ENCODE peak calls at places on chromosomes 5 and 9, in six cellular contexts. One of them, this sample, is unnamed.

GRCh38 chr9:110217656-110218099 is 9.7 kb upstream of the C9orf152 start:
- DNase-seq in endothelial cell of umbilical vein: peak; percentile 65
- DNase-seq in HCT116: peak; percentile 48
- DNase-seq in SK-N-SH: peak; percentile 35
- DNase-seq in HepG2: peak; percentile 52
- DNase-seq in H1: no peak
- DNase-seq in this sample: peak; percentile 78

GRCh38 chr9:75988663-75989062 is 98.2 kb downstream of the PCSK5 start:
- DNase-seq in endothelial cell of umbilical vein: no peak
- DNase-seq in HCT116: no peak
- DNase-seq in SK-N-SH: no peak
- DNase-seq in HepG2: no peak
- DNase-seq in H1: no peak
- DNase-seq in this sample: no peak

GRCh38 chr5:51194626-51195025 is 188.6 kb upstream of the ISL1 start:
- DNase-seq in endothelial cell of umbilical vein: no peak
- DNase-seq in HCT116: no peak
- DNase-seq in SK-N-SH: peak; percentile 13
- DNase-seq in HepG2: no peak
- DNase-seq in H1: no peak
- DNase-seq in this sample: no peak

GRCh38 chr5:52987711-52988329 is 1.3 kb upstream of the ITGA2 start:
- DNase-seq in endothelial cell of umbilical vein: peak; percentile 83
- DNase-seq in HCT116: peak; percentile 93
- DNase-seq in SK-N-SH: no peak
- DNase-seq in HepG2: peak; percentile 48
- DNase-seq in H1: no peak
- DNase-seq in this sample: no peak

GRCh38 chr5:59483971-59484472 is 409.5 kb downstream of the PDE4D start:
- DNase-seq in endothelial cell of umbilical vein: peak; percentile 12
- DNase-seq in HCT116: no peak
- DNase-seq in SK-N-SH: peak; percentile 26
- DNase-seq in HepG2: no peak
- DNase-seq in H1: no peak
- DNase-seq in this sample: peak; percentile 55

GRCh38 chr9:77595426-77596051 is 52.6 kb downstream of the GNA14 start:
- DNase-seq in endothelial cell of umbilical vein: peak; percentile 92
- DNase-seq in HCT116: no peak
- DNase-seq in SK-N-SH: peak; percentile 73
- DNase-seq in HepG2: no peak
- DNase-seq in H1: no peak
- DNase-seq in this sample: no peak

GRCh38 chr5:35671516-35671915 is 53.9 kb downstream of the SPEF2 start:
- DNase-seq in endothelial cell of umbilical vein: no peak
- DNase-seq in HCT116: no peak
- DNase-seq in SK-N-SH: no peak
- DNase-seq in HepG2: no peak
- DNase-seq in H1: no peak
- DNase-seq in this sample: no peak

GRCh38 chr5:158801286-158801685 is 298.4 kb downstream of the EBF1 start:
- DNase-seq in endothelial cell of umbilical vein: no peak
- DNase-seq in HCT116: no peak
- DNase-seq in SK-N-SH: no peak
- DNase-seq in HepG2: no peak
- DNase-seq in H1: no peak
- DNase-seq in this sample: no peak

GRCh38 chr9:38733503-38733902 is 13.6 kb upstream of the FAM240B start:
- DNase-seq in endothelial cell of umbilical vein: no peak
- DNase-seq in HCT116: no peak
- DNase-seq in SK-N-SH: no peak
- DNase-seq in HepG2: no peak
- DNase-seq in H1: no peak
- DNase-seq in this sample: no peak

GRCh38 chr9:69931340-69931739 is 110.7 kb downstream of the CFAP95 start:
- DNase-seq in endothelial cell of umbilical vein: peak; percentile 48
- DNase-seq in HCT116: no peak
- DNase-seq in SK-N-SH: no peak
- DNase-seq in HepG2: peak; percentile 9
- DNase-seq in H1: no peak
- DNase-seq in this sample: peak; percentile 70

GRCh38 chr5:94288937-94289336 is 329.5 kb downstream of the KIAA0825 start:
- DNase-seq in endothelial cell of umbilical vein: no peak
- DNase-seq in HCT116: no peak
- DNase-seq in SK-N-SH: no peak
- DNase-seq in HepG2: no peak
- DNase-seq in H1: no peak
- DNase-seq in this sample: no peak

GRCh38 chr5:96001262-96001661 is 39.6 kb upstream of the ELL2 start:
- DNase-seq in endothelial cell of umbilical vein: no peak
- DNase-seq in HCT116: no peak
- DNase-seq in SK-N-SH: no peak
- DNase-seq in HepG2: peak; percentile 85
- DNase-seq in H1: no peak
- DNase-seq in this sample: peak; percentile 8

GRCh38 chr5:50962934-50963646 is 296.7 kb downstream of the PARP8 start:
- DNase-seq in endothelial cell of umbilical vein: peak; percentile 56
- DNase-seq in HCT116: peak; percentile 48
- DNase-seq in SK-N-SH: peak; percentile 87
- DNase-seq in HepG2: peak; percentile 45
- DNase-seq in H1: peak; percentile 93
- DNase-seq in this sample: peak; percentile 84

GRCh38 chr5:95730011-95730700 is 980 bp upstream of the RHOBTB3 start:
- DNase-seq in endothelial cell of umbilical vein: no peak
- DNase-seq in HCT116: no peak
- DNase-seq in SK-N-SH: no peak
- DNase-seq in HepG2: no peak
- DNase-seq in H1: no peak
- DNase-seq in this sample: no peak

GRCh38 chr5:161233553-161233952 is 313.0 kb downstream of the GABRB2 start:
- DNase-seq in endothelial cell of umbilical vein: no peak
- DNase-seq in HCT116: no peak
- DNase-seq in SK-N-SH: no peak
- DNase-seq in HepG2: no peak
- DNase-seq in H1: no peak
- DNase-seq in this sample: no peak

GRCh38 chr5:150801117-150801927 is 22.8 kb downstream of the SMIM3 start:
- DNase-seq in endothelial cell of umbilical vein: peak; percentile 80
- DNase-seq in HCT116: peak; percentile 51
- DNase-seq in SK-N-SH: peak; percentile 36
- DNase-seq in HepG2: peak; percentile 62
- DNase-seq in H1: peak; percentile 75
- DNase-seq in this sample: peak; percentile 86

GRCh38 chr5:75640395-75640794 is 29.1 kb downstream of the ANKDD1B start:
- DNase-seq in endothelial cell of umbilical vein: peak; percentile 83
- DNase-seq in HCT116: peak; percentile 4
- DNase-seq in SK-N-SH: no peak
- DNase-seq in HepG2: no peak
- DNase-seq in H1: no peak
- DNase-seq in this sample: no peak

GRCh38 chr9:134466869-134467616 is 140.8 kb downstream of the RXRA start:
- DNase-seq in endothelial cell of umbilical vein: no peak
- DNase-seq in HCT116: no peak
- DNase-seq in SK-N-SH: no peak
- DNase-seq in HepG2: no peak
- DNase-seq in H1: no peak
- DNase-seq in this sample: peak; percentile 48

GRCh38 chr5:118791986-118792734 is 196.2 kb downstream of the DTWD2 start:
- DNase-seq in endothelial cell of umbilical vein: peak; percentile 66
- DNase-seq in HCT116: peak; percentile 45
- DNase-seq in SK-N-SH: peak; percentile 46
- DNase-seq in HepG2: peak; percentile 54
- DNase-seq in H1: no peak
- DNase-seq in this sample: peak; percentile 86

GRCh38 chr9:95854386-95855015 is 21.0 kb upstream of the ERCC6L2 start:
- DNase-seq in endothelial cell of umbilical vein: peak; percentile 56
- DNase-seq in HCT116: no peak
- DNase-seq in SK-N-SH: no peak
- DNase-seq in HepG2: no peak
- DNase-seq in H1: no peak
- DNase-seq in this sample: no peak

GRCh38 chr5:51829691-51830090 is 446.4 kb downstream of the ISL1 start:
- DNase-seq in endothelial cell of umbilical vein: peak; percentile 87
- DNase-seq in HCT116: no peak
- DNase-seq in SK-N-SH: no peak
- DNase-seq in HepG2: no peak
- DNase-seq in H1: no peak
- DNase-seq in this sample: no peak

GRCh38 chr5:89396262-89396975 is 513.4 kb upstream of the MEF2C start:
- DNase-seq in endothelial cell of umbilical vein: peak; percentile 35
- DNase-seq in HCT116: no peak
- DNase-seq in SK-N-SH: no peak
- DNase-seq in HepG2: no peak
- DNase-seq in H1: no peak
- DNase-seq in this sample: peak; percentile 7

GRCh38 chr5:119386945-119387344 is 31.1 kb downstream of the TNFAIP8 start:
- DNase-seq in endothelial cell of umbilical vein: peak; percentile 55
- DNase-seq in HCT116: no peak
- DNase-seq in SK-N-SH: no peak
- DNase-seq in HepG2: peak; percentile 35
- DNase-seq in H1: no peak
- DNase-seq in this sample: no peak

GRCh38 chr9:89969156-89969566 is 364.3 kb downstream of the GADD45G start:
- DNase-seq in endothelial cell of umbilical vein: no peak
- DNase-seq in HCT116: no peak
- DNase-seq in SK-N-SH: no peak
- DNase-seq in HepG2: peak; percentile 9
- DNase-seq in H1: no peak
- DNase-seq in this sample: no peak

GRCh38 chr5:69049796-69050195 is 44.0 kb upstream of the SLC30A5 start:
- DNase-seq in endothelial cell of umbilical vein: no peak
- DNase-seq in HCT116: no peak
- DNase-seq in SK-N-SH: no peak
- DNase-seq in HepG2: no peak
- DNase-seq in H1: no peak
- DNase-seq in this sample: no peak

GRCh38 chr5:138032028-138032571 is 779 bp downstream of the FAM13B start:
- DNase-seq in endothelial cell of umbilical vein: peak; percentile 71
- DNase-seq in HCT116: no peak
- DNase-seq in SK-N-SH: no peak
- DNase-seq in HepG2: no peak
- DNase-seq in H1: no peak
- DNase-seq in this sample: peak; percentile 83

GRCh38 chr5:96336351-96336985 is 96.6 kb downstream of the PCSK1 start:
- DNase-seq in endothelial cell of umbilical vein: peak; percentile 92
- DNase-seq in HCT116: peak; percentile 71
- DNase-seq in SK-N-SH: peak; percentile 36
- DNase-seq in HepG2: peak; percentile 84
- DNase-seq in H1: peak; percentile 62
- DNase-seq in this sample: peak; percentile 88

DNA sequence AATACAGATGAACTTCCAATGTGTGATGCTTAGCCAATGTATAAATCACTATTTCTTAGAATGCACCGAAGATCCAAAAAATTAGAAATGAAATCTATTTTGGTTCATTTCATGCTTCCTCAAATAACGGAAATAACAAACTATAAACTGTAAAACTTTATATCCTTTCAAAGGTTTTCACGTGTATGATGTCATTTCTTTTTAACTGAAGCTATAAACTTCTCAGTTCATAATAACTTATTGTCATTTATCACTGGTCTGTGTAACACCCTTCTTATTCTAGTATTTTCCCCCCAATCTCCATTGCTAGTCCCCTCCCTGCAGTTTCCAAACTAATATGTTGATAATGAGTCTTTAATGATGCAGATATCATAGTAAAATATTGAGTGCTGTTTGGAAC is 36.4 kb downstream of the DMRT2 start:
- DNase-seq in endothelial cell of umbilical vein: no peak
- DNase-seq in HCT116: no peak
- DNase-seq in SK-N-SH: no peak
- DNase-seq in HepG2: no peak
- DNase-seq in H1: no peak
- DNase-seq in this sample: no peak
- TF ChIP-seq POLR2AphosphoS5 in endothelial cell of umbilical vein: no peak
- TF ChIP-seq POLR2AphosphoS5 in HCT116: no peak
- TF ChIP-seq POLR2AphosphoS5 in SK-N-SH: no peak
- TF ChIP-seq POLR2AphosphoS5 in HepG2: no peak
- TF ChIP-seq POLR2AphosphoS5 in H1: no peak
- TF ChIP-seq POLR2AphosphoS5 in this sample: no peak

GRCh38 chr5:172666251-172666650 is 25.2 kb downstream of the NEURL1B start:
- DNase-seq in endothelial cell of umbilical vein: no peak
- DNase-seq in HCT116: no peak
- DNase-seq in SK-N-SH: no peak
- DNase-seq in HepG2: peak; percentile 24
- DNase-seq in H1: peak; percentile 61
- DNase-seq in this sample: peak; percentile 70

GRCh38 chr5:172664018-172664417 is 23.0 kb downstream of the NEURL1B start:
- DNase-seq in endothelial cell of umbilical vein: no peak
- DNase-seq in HCT116: no peak
- DNase-seq in SK-N-SH: no peak
- DNase-seq in HepG2: no peak
- DNase-seq in H1: no peak
- DNase-seq in this sample: peak; percentile 43

GRCh38 chr5:172667786-172668735 is 27.0 kb downstream of the NEURL1B start:
- DNase-seq in endothelial cell of umbilical vein: no peak
- DNase-seq in HCT116: no peak
- DNase-seq in SK-N-SH: no peak
- DNase-seq in HepG2: no peak
- DNase-seq in H1: no peak
- DNase-seq in this sample: no peak

GRCh38 chr5:172662596-172662995 is 21.5 kb downstream of the NEURL1B start:
- DNase-seq in endothelial cell of umbilical vein: no peak
- DNase-seq in HCT116: no peak
- DNase-seq in SK-N-SH: no peak
- DNase-seq in HepG2: no peak
- DNase-seq in H1: no peak
- DNase-seq in this sample: no peak

GRCh38 chr5:172665049-172665541 is 24.0 kb downstream of the NEURL1B start:
- DNase-seq in endothelial cell of umbilical vein: no peak
- DNase-seq in HCT116: no peak
- DNase-seq in SK-N-SH: peak; percentile 86
- DNase-seq in HepG2: no peak
- DNase-seq in H1: no peak
- DNase-seq in this sample: no peak
- H2AFZ ChIP-seq in endothelial cell of umbilical vein: no peak overlapping the region
- H2AFZ ChIP-seq in HCT116: no peak overlapping the region
- H2AFZ ChIP-seq in SK-N-SH: peak overlapping the region; percentile 60
- H2AFZ ChIP-seq in HepG2: no peak overlapping the region
- H2AFZ ChIP-seq in H1: no peak overlapping the region
- H2AFZ ChIP-seq in this sample: no peak overlapping the region

DNA sequence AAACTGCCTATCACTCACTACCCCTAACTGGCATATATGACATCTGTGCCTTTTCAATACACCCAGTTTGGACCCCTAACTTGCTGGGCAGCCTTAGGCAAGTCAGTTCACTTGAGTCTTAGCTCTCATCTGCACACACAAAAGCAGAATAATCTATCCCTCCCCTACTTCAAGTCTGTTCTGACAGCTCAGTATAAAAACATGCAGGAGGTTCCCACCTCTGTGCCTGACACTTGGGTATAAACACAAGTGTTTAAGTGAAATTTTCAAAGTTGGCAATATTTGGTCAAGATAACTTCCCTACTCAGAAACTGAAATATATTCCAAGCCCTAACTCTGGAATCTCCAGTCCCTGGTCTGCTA is 12.6 kb downstream of the HNRNPH1 start:
- DNase-seq in endothelial cell of umbilical vein: no peak
- DNase-seq in HCT116: no peak
- DNase-seq in SK-N-SH: no peak
- DNase-seq in HepG2: no peak
- DNase-seq in H1: no peak
- DNase-seq in this sample: no peak
- TF ChIP-seq POLR2AphosphoS5 in endothelial cell of umbilical vein: no peak
- TF ChIP-seq POLR2AphosphoS5 in HCT116: no peak
- TF ChIP-seq POLR2AphosphoS5 in SK-N-SH: no peak
- TF ChIP-seq POLR2AphosphoS5 in HepG2: no peak
- TF ChIP-seq POLR2AphosphoS5 in H1: no peak
- TF ChIP-seq POLR2AphosphoS5 in this sample: no peak

GRCh38 chr9:120926397-120926928 is at the start of gene TRAF1:
- DNase-seq in endothelial cell of umbilical vein: no peak
- DNase-seq in HCT116: no peak
- DNase-seq in SK-N-SH: no peak
- DNase-seq in HepG2: no peak
- DNase-seq in H1: no peak
- DNase-seq in this sample: no peak
- H2AFZ ChIP-seq in endothelial cell of umbilical vein: no peak within 1 kb of the TSS
- H2AFZ ChIP-seq in HCT116: no peak within 1 kb of the TSS
- H2AFZ ChIP-seq in SK-N-SH: peak within 1 kb of the TSS; percentile 69
- H2AFZ ChIP-seq in HepG2: no peak within 1 kb of the TSS
- H2AFZ ChIP-seq in H1: no peak within 1 kb of the TSS
- H2AFZ ChIP-seq in this sample: no peak within 1 kb of the TSS

This sample was measured in GM23338.